ENCODE peak calls at places on chromosomes 1 and 21, in five cellular contexts. J is colonic mucosa, Z is Right ventricle myocardium superior, X is astrocyte, D is Caki2. H is an unnamed sample.

GRCh38 chr21:31725202-31725840 is 6.6 kb downstream of the SCAF4 start:
- DNase-seq in J (no peak), Z (no peak), X (no peak), D (no peak), H (no peak)

GRCh38 chr1:195530961-195531360 is 1077.3 kb downstream of the KCNT2 start:
- DNase-seq in X (peak), J (no peak), D (no peak), Z (no peak), H (no peak)

GRCh38 chr1:65818966-65819365 is 26.3 kb downstream of the PDE4B start:
- DNase-seq in J (no peak), X (no peak), D (no peak), Z (no peak), H (no peak)

GRCh38 chr1:24702511-24703293 is 42.5 kb upstream of the CLIC4 start:
- DNase-seq in D (peak), X (peak), J (no peak), Z (no peak), H (no peak)

GRCh38 chr1:66464802-66465201 is 69.2 kb upstream of the SGIP1 start:
- DNase-seq in J (no peak), X (peak), D (no peak), Z (no peak), H (no peak)

GRCh38 chr1:172360960-172361359 is 59.5 kb upstream of the C1orf105 start:
- DNase-seq in Z (no peak), X (no peak), D (no peak), J (no peak), H (no peak)

GRCh38 chr1:53066941-53067738 is 5.1 kb downstream of the PODN start:
- DNase-seq in X (no peak), J (no peak), D (no peak), Z (peak), H (no peak)

GRCh38 chr1:29029652-29030051 is 94.1 kb downstream of the TMEM200B start:
- DNase-seq in Z (no peak), D (no peak), X (no peak), J (no peak), H (no peak)

GRCh38 chr1:217343907-217344306 is 287.0 kb downstream of the GPATCH2 start:
- DNase-seq in D (no peak), Z (no peak), X (no peak), J (no peak), H (no peak)

GRCh38 chr1:61337471-61337870 is 255.1 kb downstream of the NFIA start:
- DNase-seq in Z (no peak), D (no peak), J (no peak), X (peak), H (no peak)

GRCh38 chr1:9145021-9145668 is 16.2 kb upstream of the GPR157 start:
- DNase-seq in Z (no peak), X (peak), D (peak), J (no peak), H (peak)

GRCh38 chr1:200795151-200795550 is 56.5 kb downstream of the CAMSAP2 start:
- DNase-seq in D (no peak), X (peak), J (no peak), Z (no peak), H (no peak)

GRCh38 chr1:104125935-104126334 is 376.2 kb downstream of the AMY1C start:
- DNase-seq in D (no peak), X (no peak), J (no peak), Z (no peak), H (no peak)

GRCh38 chr1:150420560-150421265 is 56.8 kb downstream of the RPRD2 start:
- DNase-seq in Z (no peak), X (peak), D (no peak), J (no peak), H (no peak)

GRCh38 chr1:29708818-29709710 is 472.7 kb downstream of the PTPRU start:
- DNase-seq in J (no peak), D (peak), Z (no peak), X (peak), H (no peak)

GRCh38 chr1:54300395-54300794 is 100.4 kb downstream of the MRPL37 start:
- DNase-seq in Z (no peak), X (no peak), J (no peak), D (no peak), H (no peak)

GRCh38 chr21:23963454-23963853 is 1643.8 kb downstream of the MRPL39 start:
- DNase-seq in Z (no peak), X (no peak), D (no peak), J (no peak), H (no peak)

GRCh38 chr1:206001476-206001888 is 1.7 kb downstream of the RAB7B start:
- DNase-seq in D (peak), Z (no peak), X (peak), J (peak), H (peak)

GRCh38 chr1:2482588-2482987 is 6.5 kb downstream of the PLCH2 start:
- DNase-seq in D (no peak), Z (no peak), X (no peak), J (no peak), H (no peak)

GRCh38 chr1:5370321-5370720 is 621.9 kb downstream of the NPHP4 start:
- DNase-seq in X (no peak), J (no peak), Z (no peak), D (no peak), H (no peak)

GRCh38 chr21:42486551-42486950 is 9.5 kb downstream of the RSPH1 start:
- DNase-seq in J (no peak), D (no peak), X (no peak), Z (no peak), H (no peak)

GRCh38 chr1:110538082-110538481 is 19.1 kb upstream of the KCNA10 start:
- DNase-seq in D (no peak), J (no peak), X (no peak), Z (no peak), H (no peak)

GRCh38 chr21:39332175-39332574 is 16.7 kb downstream of the HMGN1 start:
- DNase-seq in Z (no peak), D (no peak), X (no peak), J (no peak), H (no peak)

GRCh38 chr1:239757711-239758110 is 334.0 kb upstream of the FMN2 start:
- DNase-seq in X (peak), J (no peak), Z (no peak), D (peak), H (no peak)

GRCh38 chr1:65493792-65494191 is 73.3 kb downstream of the LEPR start:
- DNase-seq in Z (no peak), X (no peak), D (no peak), J (no peak), H (no peak)

GRCh38 chr1:160682983-160683886 is 28.4 kb downstream of the CD48 start:
- DNase-seq in J (no peak), D (no peak), X (no peak), Z (no peak), H (no peak)

GRCh38 chr1:35320937-35321336 is 52.4 kb downstream of the ZMYM4 start:
- DNase-seq in D (no peak), Z (no peak), X (no peak), J (no peak), H (no peak)

GRCh38 chr21:31045841-31046240 is 7.6 kb upstream of the KRTAP19-8 start:
- DNase-seq in J (no peak), Z (no peak), X (no peak), D (no peak), H (no peak)

GRCh38 chr21:15751561-15751960 is 21.8 kb downstream of the USP25 start:
- DNase-seq in J (no peak), Z (no peak), X (no peak), D (no peak), H (no peak)

GRCh38 chr1:244104309-244105060 is 53.4 kb downstream of the ZBTB18 start:
- DNase-seq in D (peak), X (peak), J (no peak), Z (no peak), H (no peak)

GRCh38 chr1:109508001-109508872 is 1.3 kb downstream of the AMIGO1 start:
- DNase-seq in Z (no peak), J (no peak), X (no peak), D (no peak), H (no peak)

GRCh38 chr1:193270996-193271395 is 84.6 kb upstream of the B3GALT2 start:
- DNase-seq in X (peak), J (no peak), D (no peak), Z (no peak), H (no peak)

GRCh38 chr1:221098462-221099406 is 219.5 kb downstream of the HLX start:
- DNase-seq in D (no peak), J (no peak), Z (no peak), X (no peak), H (no peak)